ENCODE peak calls at places on chromosomes 6 and 20, in eight cellular contexts. One of them, this sample, is unnamed.

GRCh38 chr6:147095316-147095715 is 108.9 kb upstream of the STXBP5 start:
- DNase-seq in stimulated activated CD4-positive, alpha-beta T cell treated with anti-CD3 and anti-CD28 coated beads, Interleukin-2, amount 100 ng/mL, for 48 hours: no peak
- DNase-seq in ecto neural progenitor cell: no peak
- DNase-seq in T-helper 2 cell: no peak
- DNase-seq in right cardiac atrium: no peak
- DNase-seq in AG10803: no peak
- DNase-seq in Peyer's patch: no peak
- DNase-seq in fibroblast of lung: no peak
- DNase-seq in this sample: no peak

GRCh38 chr6:157645201-157645795 is 177.7 kb upstream of the SNX9 start:
- DNase-seq in stimulated activated CD4-positive, alpha-beta T cell treated with anti-CD3 and anti-CD28 coated beads, Interleukin-2, amount 100 ng/mL, for 48 hours: no peak
- DNase-seq in T-helper 2 cell: no peak
- DNase-seq in fibroblast of lung: no peak
- DNase-seq in ecto neural progenitor cell: no peak
- DNase-seq in Peyer's patch: no peak
- DNase-seq in AG10803: no peak
- DNase-seq in right cardiac atrium: no peak
- DNase-seq in this sample: no peak

GRCh38 chr20:57714409-57715267 is 4.8 kb upstream of the PMEPA1 start:
- DNase-seq in Peyer's patch: no peak
- DNase-seq in stimulated activated CD4-positive, alpha-beta T cell treated with anti-CD3 and anti-CD28 coated beads, Interleukin-2, amount 100 ng/mL, for 48 hours: no peak
- DNase-seq in right cardiac atrium: no peak
- DNase-seq in fibroblast of lung: peak
- DNase-seq in ecto neural progenitor cell: no peak
- DNase-seq in T-helper 2 cell: no peak
- DNase-seq in AG10803: peak
- DNase-seq in this sample: no peak

GRCh38 chr6:17965397-17965796 is 22.0 kb downstream of the KIF13A start:
- DNase-seq in right cardiac atrium: no peak
- DNase-seq in Peyer's patch: no peak
- DNase-seq in stimulated activated CD4-positive, alpha-beta T cell treated with anti-CD3 and anti-CD28 coated beads, Interleukin-2, amount 100 ng/mL, for 48 hours: no peak
- DNase-seq in AG10803: peak
- DNase-seq in fibroblast of lung: peak
- DNase-seq in ecto neural progenitor cell: no peak
- DNase-seq in T-helper 2 cell: no peak
- DNase-seq in this sample: no peak

GRCh38 chr6:146997062-146997461 is 207.2 kb upstream of the STXBP5 start:
- DNase-seq in Peyer's patch: no peak
- DNase-seq in T-helper 2 cell: no peak
- DNase-seq in stimulated activated CD4-positive, alpha-beta T cell treated with anti-CD3 and anti-CD28 coated beads, Interleukin-2, amount 100 ng/mL, for 48 hours: no peak
- DNase-seq in fibroblast of lung: peak
- DNase-seq in AG10803: peak
- DNase-seq in ecto neural progenitor cell: no peak
- DNase-seq in right cardiac atrium: no peak
- DNase-seq in this sample: no peak

GRCh38 chr20:61776491-61776890 is 289.2 kb downstream of the TAF4 start:
- DNase-seq in ecto neural progenitor cell: no peak
- DNase-seq in fibroblast of lung: no peak
- DNase-seq in stimulated activated CD4-positive, alpha-beta T cell treated with anti-CD3 and anti-CD28 coated beads, Interleukin-2, amount 100 ng/mL, for 48 hours: no peak
- DNase-seq in AG10803: no peak
- DNase-seq in right cardiac atrium: no peak
- DNase-seq in Peyer's patch: peak
- DNase-seq in T-helper 2 cell: no peak
- DNase-seq in this sample: no peak

GRCh38 chr6:158472453-158472852 is 87.4 kb upstream of the TMEM181 start:
- DNase-seq in ecto neural progenitor cell: no peak
- DNase-seq in Peyer's patch: no peak
- DNase-seq in fibroblast of lung: no peak
- DNase-seq in right cardiac atrium: no peak
- DNase-seq in stimulated activated CD4-positive, alpha-beta T cell treated with anti-CD3 and anti-CD28 coated beads, Interleukin-2, amount 100 ng/mL, for 48 hours: no peak
- DNase-seq in AG10803: no peak
- DNase-seq in T-helper 2 cell: no peak
- DNase-seq in this sample: no peak

GRCh38 chr20:35473684-35474083 is 18.3 kb downstream of the CEP250 start:
- DNase-seq in right cardiac atrium: no peak
- DNase-seq in ecto neural progenitor cell: no peak
- DNase-seq in fibroblast of lung: no peak
- DNase-seq in Peyer's patch: no peak
- DNase-seq in stimulated activated CD4-positive, alpha-beta T cell treated with anti-CD3 and anti-CD28 coated beads, Interleukin-2, amount 100 ng/mL, for 48 hours: no peak
- DNase-seq in T-helper 2 cell: no peak
- DNase-seq in AG10803: no peak
- DNase-seq in this sample: no peak

GRCh38 chr6:139602577-139602976 is 228.1 kb upstream of the CITED2 start:
- DNase-seq in fibroblast of lung: no peak
- DNase-seq in right cardiac atrium: no peak
- DNase-seq in T-helper 2 cell: no peak
- DNase-seq in Peyer's patch: no peak
- DNase-seq in ecto neural progenitor cell: no peak
- DNase-seq in stimulated activated CD4-positive, alpha-beta T cell treated with anti-CD3 and anti-CD28 coated beads, Interleukin-2, amount 100 ng/mL, for 48 hours: no peak
- DNase-seq in AG10803: no peak
- DNase-seq in this sample: no peak

GRCh38 chr6:108575905-108576494 is 15.3 kb downstream of the FOXO3 start:
- DNase-seq in AG10803: no peak
- DNase-seq in fibroblast of lung: no peak
- DNase-seq in T-helper 2 cell: no peak
- DNase-seq in stimulated activated CD4-positive, alpha-beta T cell treated with anti-CD3 and anti-CD28 coated beads, Interleukin-2, amount 100 ng/mL, for 48 hours: no peak
- DNase-seq in ecto neural progenitor cell: no peak
- DNase-seq in Peyer's patch: no peak
- DNase-seq in right cardiac atrium: no peak
- DNase-seq in this sample: no peak

GRCh38 chr20:41329435-41330342 is 10.9 kb upstream of the LPIN3 start:
- DNase-seq in ecto neural progenitor cell: peak
- DNase-seq in Peyer's patch: no peak
- DNase-seq in T-helper 2 cell: no peak
- DNase-seq in right cardiac atrium: peak
- DNase-seq in AG10803: peak
- DNase-seq in stimulated activated CD4-positive, alpha-beta T cell treated with anti-CD3 and anti-CD28 coated beads, Interleukin-2, amount 100 ng/mL, for 48 hours: peak
- DNase-seq in fibroblast of lung: peak
- DNase-seq in this sample: no peak

GRCh38 chr6:21019614-21020013 is 485.4 kb downstream of the CDKAL1 start:
- DNase-seq in fibroblast of lung: no peak
- DNase-seq in T-helper 2 cell: no peak
- DNase-seq in Peyer's patch: no peak
- DNase-seq in AG10803: no peak
- DNase-seq in stimulated activated CD4-positive, alpha-beta T cell treated with anti-CD3 and anti-CD28 coated beads, Interleukin-2, amount 100 ng/mL, for 48 hours: no peak
- DNase-seq in right cardiac atrium: no peak
- DNase-seq in ecto neural progenitor cell: no peak
- DNase-seq in this sample: no peak

GRCh38 chr6:147642458-147642857 is 134.0 kb downstream of the SAMD5 start:
- DNase-seq in T-helper 2 cell: no peak
- DNase-seq in AG10803: no peak
- DNase-seq in fibroblast of lung: peak
- DNase-seq in Peyer's patch: no peak
- DNase-seq in ecto neural progenitor cell: no peak
- DNase-seq in stimulated activated CD4-positive, alpha-beta T cell treated with anti-CD3 and anti-CD28 coated beads, Interleukin-2, amount 100 ng/mL, for 48 hours: no peak
- DNase-seq in right cardiac atrium: no peak
- DNase-seq in this sample: no peak

GRCh38 chr6:16432075-16433032 is 194.0 kb downstream of the GMPR start:
- DNase-seq in T-helper 2 cell: no peak
- DNase-seq in ecto neural progenitor cell: no peak
- DNase-seq in stimulated activated CD4-positive, alpha-beta T cell treated with anti-CD3 and anti-CD28 coated beads, Interleukin-2, amount 100 ng/mL, for 48 hours: no peak
- DNase-seq in AG10803: peak
- DNase-seq in right cardiac atrium: peak
- DNase-seq in fibroblast of lung: peak
- DNase-seq in Peyer's patch: no peak
- DNase-seq in this sample: no peak

GRCh38 chr6:144637535-144637934 is 352.4 kb downstream of the UTRN start:
- DNase-seq in stimulated activated CD4-positive, alpha-beta T cell treated with anti-CD3 and anti-CD28 coated beads, Interleukin-2, amount 100 ng/mL, for 48 hours: no peak
- DNase-seq in ecto neural progenitor cell: no peak
- DNase-seq in AG10803: no peak
- DNase-seq in right cardiac atrium: no peak
- DNase-seq in Peyer's patch: no peak
- DNase-seq in fibroblast of lung: no peak
- DNase-seq in T-helper 2 cell: no peak
- DNase-seq in this sample: no peak

GRCh38 chr6:55524441-55524840 is 54.6 kb downstream of the HMGCLL1 start:
- DNase-seq in ecto neural progenitor cell: no peak
- DNase-seq in stimulated activated CD4-positive, alpha-beta T cell treated with anti-CD3 and anti-CD28 coated beads, Interleukin-2, amount 100 ng/mL, for 48 hours: no peak
- DNase-seq in T-helper 2 cell: no peak
- DNase-seq in fibroblast of lung: no peak
- DNase-seq in right cardiac atrium: no peak
- DNase-seq in Peyer's patch: no peak
- DNase-seq in AG10803: no peak
- DNase-seq in this sample: no peak

GRCh38 chr6:53547166-53547814 is 2.4 kb upstream of the GCLC start:
- DNase-seq in fibroblast of lung: no peak
- DNase-seq in ecto neural progenitor cell: no peak
- DNase-seq in Peyer's patch: no peak
- DNase-seq in right cardiac atrium: no peak
- DNase-seq in T-helper 2 cell: no peak
- DNase-seq in stimulated activated CD4-positive, alpha-beta T cell treated with anti-CD3 and anti-CD28 coated beads, Interleukin-2, amount 100 ng/mL, for 48 hours: no peak
- DNase-seq in AG10803: no peak
- DNase-seq in this sample: no peak

GRCh38 chr6:124961784-124962611 is at the start of gene RNF217:
- DNase-seq in T-helper 2 cell: no peak
- DNase-seq in fibroblast of lung: peak
- DNase-seq in right cardiac atrium: peak
- DNase-seq in AG10803: peak
- DNase-seq in Peyer's patch: peak
- DNase-seq in stimulated activated CD4-positive, alpha-beta T cell treated with anti-CD3 and anti-CD28 coated beads, Interleukin-2, amount 100 ng/mL, for 48 hours: no peak
- DNase-seq in ecto neural progenitor cell: peak
- DNase-seq in this sample: peak

GRCh38 chr20:45020236-45020886 is 54.0 kb downstream of the STK4 start:
- DNase-seq in fibroblast of lung: no peak
- DNase-seq in T-helper 2 cell: no peak
- DNase-seq in Peyer's patch: no peak
- DNase-seq in right cardiac atrium: no peak
- DNase-seq in AG10803: peak
- DNase-seq in stimulated activated CD4-positive, alpha-beta T cell treated with anti-CD3 and anti-CD28 coated beads, Interleukin-2, amount 100 ng/mL, for 48 hours: no peak
- DNase-seq in ecto neural progenitor cell: no peak
- DNase-seq in this sample: no peak

GRCh38 chr6:69907981-69908498 is 41.7 kb downstream of the COL19A1 start:
- DNase-seq in AG10803: peak
- DNase-seq in Peyer's patch: no peak
- DNase-seq in stimulated activated CD4-positive, alpha-beta T cell treated with anti-CD3 and anti-CD28 coated beads, Interleukin-2, amount 100 ng/mL, for 48 hours: no peak
- DNase-seq in T-helper 2 cell: no peak
- DNase-seq in ecto neural progenitor cell: no peak
- DNase-seq in fibroblast of lung: peak
- DNase-seq in right cardiac atrium: no peak
- DNase-seq in this sample: no peak

GRCh38 chr20:51797357-51798025 is 4.8 kb downstream of the SALL4 start:
- DNase-seq in AG10803: no peak
- DNase-seq in ecto neural progenitor cell: no peak
- DNase-seq in stimulated activated CD4-positive, alpha-beta T cell treated with anti-CD3 and anti-CD28 coated beads, Interleukin-2, amount 100 ng/mL, for 48 hours: no peak
- DNase-seq in fibroblast of lung: peak
- DNase-seq in right cardiac atrium: no peak
- DNase-seq in Peyer's patch: no peak
- DNase-seq in T-helper 2 cell: no peak
- DNase-seq in this sample: peak

GRCh38 chr6:131035582-131035981 is 27.5 kb downstream of the EPB41L2 start:
- DNase-seq in fibroblast of lung: no peak
- DNase-seq in ecto neural progenitor cell: no peak
- DNase-seq in AG10803: no peak
- DNase-seq in Peyer's patch: no peak
- DNase-seq in T-helper 2 cell: no peak
- DNase-seq in right cardiac atrium: no peak
- DNase-seq in stimulated activated CD4-positive, alpha-beta T cell treated with anti-CD3 and anti-CD28 coated beads, Interleukin-2, amount 100 ng/mL, for 48 hours: no peak
- DNase-seq in this sample: no peak

GRCh38 chr6:117547688-117548621 is 54.4 kb downstream of the GOPC start:
- DNase-seq in ecto neural progenitor cell: no peak
- DNase-seq in T-helper 2 cell: peak
- DNase-seq in fibroblast of lung: peak
- DNase-seq in AG10803: peak
- DNase-seq in Peyer's patch: peak
- DNase-seq in stimulated activated CD4-positive, alpha-beta T cell treated with anti-CD3 and anti-CD28 coated beads, Interleukin-2, amount 100 ng/mL, for 48 hours: peak
- DNase-seq in right cardiac atrium: peak
- DNase-seq in this sample: no peak

GRCh38 chr6:6689413-6690143 is 101.1 kb downstream of the LY86 start:
- DNase-seq in T-helper 2 cell: no peak
- DNase-seq in stimulated activated CD4-positive, alpha-beta T cell treated with anti-CD3 and anti-CD28 coated beads, Interleukin-2, amount 100 ng/mL, for 48 hours: no peak
- DNase-seq in fibroblast of lung: peak
- DNase-seq in ecto neural progenitor cell: no peak
- DNase-seq in right cardiac atrium: no peak
- DNase-seq in AG10803: peak
- DNase-seq in Peyer's patch: no peak
- DNase-seq in this sample: no peak

GRCh38 chr20:24684421-24684871 is 215.0 kb downstream of the SYNDIG1 start:
- DNase-seq in fibroblast of lung: no peak
- DNase-seq in AG10803: no peak
- DNase-seq in T-helper 2 cell: no peak
- DNase-seq in Peyer's patch: no peak
- DNase-seq in right cardiac atrium: no peak
- DNase-seq in ecto neural progenitor cell: no peak
- DNase-seq in stimulated activated CD4-positive, alpha-beta T cell treated with anti-CD3 and anti-CD28 coated beads, Interleukin-2, amount 100 ng/mL, for 48 hours: no peak
- DNase-seq in this sample: no peak

GRCh38 chr6:169839898-169840631 is 88.6 kb downstream of the ERMARD start:
- DNase-seq in AG10803: no peak
- DNase-seq in stimulated activated CD4-positive, alpha-beta T cell treated with anti-CD3 and anti-CD28 coated beads, Interleukin-2, amount 100 ng/mL, for 48 hours: no peak
- DNase-seq in T-helper 2 cell: no peak
- DNase-seq in right cardiac atrium: no peak
- DNase-seq in fibroblast of lung: no peak
- DNase-seq in ecto neural progenitor cell: no peak
- DNase-seq in Peyer's patch: peak
- DNase-seq in this sample: no peak

GRCh38 chr6:168192901-168193815 is 114.1 kb upstream of the FRMD1 start:
- DNase-seq in fibroblast of lung: no peak
- DNase-seq in right cardiac atrium: no peak
- DNase-seq in T-helper 2 cell: no peak
- DNase-seq in ecto neural progenitor cell: peak
- DNase-seq in AG10803: no peak
- DNase-seq in stimulated activated CD4-positive, alpha-beta T cell treated with anti-CD3 and anti-CD28 coated beads, Interleukin-2, amount 100 ng/mL, for 48 hours: no peak
- DNase-seq in Peyer's patch: peak
- DNase-seq in this sample: no peak

GRCh38 chr6:30793521-30794194 is 49.3 kb upstream of the IER3 start:
- DNase-seq in T-helper 2 cell: no peak
- DNase-seq in ecto neural progenitor cell: no peak
- DNase-seq in right cardiac atrium: no peak
- DNase-seq in fibroblast of lung: peak
- DNase-seq in AG10803: peak
- DNase-seq in stimulated activated CD4-positive, alpha-beta T cell treated with anti-CD3 and anti-CD28 coated beads, Interleukin-2, amount 100 ng/mL, for 48 hours: no peak
- DNase-seq in Peyer's patch: no peak
- DNase-seq in this sample: no peak